ENCODE peak calls at places on chromosomes 13 and 19, in six cellular contexts. E is tibial nerve, Q is heart right ventricle, M is fibroblast of lung, P is GM23338, X is vagina. K is an unnamed sample. For H3K4me1, the result is how much of the 10 kb centered on the place peaks cover.

GRCh38 chr13:98214008-98214643 is 37.1 kb upstream of the RNF113B start:
- DNase-seq in E (no peak), Q (peak), M (peak), P (no peak), X (no peak), K (no peak)

GRCh38 chr19:13978306-13978705 is 26.0 kb downstream of the DCAF15 start:
- DNase-seq in E (peak), Q (peak), M (no peak), P (peak), X (no peak), K (no peak)

GRCh38 chr13:54913668-54914067 is 1885.1 kb downstream of the OLFM4 start:
- DNase-seq in E (no peak), Q (no peak), M (no peak), P (no peak), X (no peak), K (no peak)

GRCh38 chr13:98393873-98394272 is 183.0 kb downstream of the STK24 start:
- DNase-seq in E (no peak), Q (no peak), M (no peak), P (no peak), X (no peak), K (no peak)

GRCh38 chr13:33493672-33494365 is 208.3 kb upstream of the STARD13 start:
- DNase-seq in E (no peak), Q (no peak), M (peak), P (no peak), X (no peak), K (no peak)

GRCh38 chr19:14440049-14440448 is 6.9 kb downstream of the PKN1 start:
- DNase-seq in E (peak), Q (peak), M (no peak), P (peak), X (no peak), K (no peak)

GRCh38 chr19:18972301-18972831 is 31.3 kb upstream of the HOMER3 start:
- DNase-seq in E (no peak), Q (no peak), M (peak), P (no peak), X (no peak), K (no peak)

GRCh38 chr19:39631178-39631577 is 24.5 kb upstream of the LGALS16 start:
- DNase-seq in E (no peak), Q (no peak), M (no peak), P (peak), X (no peak), K (no peak)

GRCh38 chr13:41694902-41695301 is 237.6 kb downstream of the RGCC start:
- DNase-seq in E (peak), Q (peak), M (peak), P (no peak), X (no peak), K (peak)

GRCh38 chr19:54653181-54653809 is 9.5 kb upstream of the LILRB4 start:
- DNase-seq in E (no peak), Q (no peak), M (peak), P (peak), X (no peak), K (no peak)

GRCh38 chr19:793775-794174 is 3.5 kb upstream of the PTBP1 start:
- DNase-seq in E (no peak), Q (no peak), M (no peak), P (peak), X (no peak), K (no peak)

GRCh38 chr13:42532561-42533335 is 41.2 kb upstream of the TNFSF11 start:
- DNase-seq in E (no peak), Q (no peak), M (no peak), P (no peak), X (no peak), K (no peak)

GRCh38 chr19:29098863-29099481 is 114.0 kb downstream of the UQCRFS1 start:
- DNase-seq in E (peak), Q (peak), M (peak), P (no peak), X (peak), K (peak)

GRCh38 chr13:33052446-33052845 is 36.2 kb downstream of the KL start:
- DNase-seq in E (no peak), Q (no peak), M (peak), P (no peak), X (no peak), K (no peak)

GRCh38 chr19:18473003-18473705 is 35.2 kb upstream of the ISYNA1 start:
- DNase-seq in E (no peak), Q (no peak), M (no peak), P (no peak), X (no peak), K (no peak)

GRCh38 chr19:3838661-3839060 is 30.2 kb downstream of the ZFR2 start:
- DNase-seq in E (no peak), Q (no peak), M (no peak), P (no peak), X (no peak), K (no peak)

GRCh38 chr19:13262450-13262849 is 112.2 kb downstream of the IER2 start:
- DNase-seq in E (no peak), Q (no peak), M (peak), P (peak), X (no peak), K (no peak)

GRCh38 chr19:43618921-43619261 is 538 bp downstream of the ZNF428 start:
- DNase-seq in E (no peak), Q (no peak), M (no peak), P (no peak), X (no peak), K (no peak)

GRCh38 chr19:16368385-16369305 is 44.0 kb downstream of the KLF2 start:
- DNase-seq in E (no peak), Q (no peak), M (no peak), P (no peak), X (no peak), K (no peak)

GRCh38 chr19:33219261-33219812 is 6.3 kb downstream of the SLC7A10 start:
- DNase-seq in E (no peak), Q (no peak), M (peak), P (peak), X (no peak), K (no peak)

GRCh38 chr19:33220735-33221134 is 4.9 kb downstream of the SLC7A10 start:
- DNase-seq in E (no peak), Q (no peak), M (no peak), P (no peak), X (no peak), K (no peak)

GRCh38 chr19:33221641-33222040 is 4.0 kb downstream of the SLC7A10 start:
- DNase-seq in E (no peak), Q (no peak), M (peak), P (no peak), X (no peak), K (no peak)

GRCh38 chr19:33217881-33218280 is 7.8 kb downstream of the SLC7A10 start:
- DNase-seq in E (no peak), Q (no peak), M (no peak), P (no peak), X (no peak), K (no peak)

GRCh38 chr19:33220115-33220514 is 5.5 kb downstream of the SLC7A10 start:
- DNase-seq in E (no peak), Q (no peak), M (no peak), P (no peak), X (no peak), K (no peak)
- TF ChIP-seq CTCF in E (no peak), Q (no peak), M (no peak), P (no peak), X (no peak), K (no peak)

DNA sequence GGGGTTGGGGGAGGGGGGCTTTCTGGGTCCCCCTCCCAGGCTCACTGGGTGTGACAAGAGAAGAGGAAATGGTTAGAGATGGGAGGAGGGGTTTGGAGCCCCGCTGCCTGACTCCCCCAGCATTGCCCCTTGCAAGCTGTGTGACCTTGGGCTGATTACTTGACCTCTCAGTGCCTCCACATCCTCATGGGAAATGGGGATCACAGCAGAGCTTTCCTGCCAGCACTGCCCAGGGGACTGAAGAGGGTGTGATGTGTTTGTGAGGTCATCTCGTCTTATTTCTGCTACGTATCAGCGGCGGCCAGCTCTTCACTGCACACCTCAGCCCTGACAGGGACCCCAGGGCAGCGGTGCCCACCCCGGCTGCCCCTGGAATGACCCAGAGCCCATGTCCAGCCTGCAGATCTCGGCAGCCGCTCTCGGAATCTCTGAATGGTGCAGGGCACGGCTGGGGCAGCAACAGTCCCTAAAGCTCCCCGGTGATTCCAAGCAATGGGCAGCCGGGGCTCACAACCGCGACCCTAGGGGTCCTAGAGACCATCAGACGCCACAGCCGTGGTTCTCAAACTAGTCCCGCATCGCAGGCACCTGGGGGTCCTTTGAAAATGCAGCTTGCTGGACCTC is 8.4 kb downstream of the PNMA8B start:
- DNase-seq in E (no peak), Q (no peak), M (no peak), P (peak), X (no peak), K (no peak)
- H3K4me3 ChIP-seq in E (peak), Q (peak), M (peak), P (peak), X (peak), K (no peak)

DNA sequence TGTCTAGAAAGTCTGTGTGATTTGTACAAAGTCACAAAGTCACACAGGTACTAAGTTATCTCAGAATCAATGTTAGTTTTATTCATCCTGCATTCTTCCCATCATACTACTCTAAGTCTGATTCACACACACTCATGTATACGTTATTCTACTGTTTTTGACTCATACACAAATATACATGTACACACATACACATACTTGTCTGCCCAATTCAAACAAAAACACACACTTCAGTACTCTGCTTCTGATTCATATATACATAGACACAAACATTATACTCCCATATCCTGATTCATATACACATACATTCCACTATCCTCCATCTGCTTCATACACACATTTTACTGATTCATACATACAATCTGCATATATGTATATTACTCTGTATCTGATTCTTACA is 69.4 kb downstream of the KLF12 start:
- DNase-seq in E (no peak), Q (no peak), M (peak), P (no peak), X (no peak), K (no peak)
- H3K4me1 ChIP-seq in E (half or more), Q (under half), M (under half), P (under half), X (under half), K (under half)

GRCh38 chr13:49908637-49909036 is 27.5 kb downstream of the SPRYD7 start:
- DNase-seq in E (no peak), Q (no peak), M (no peak), P (peak), X (no peak), K (no peak)
- TF ChIP-seq CTCF in E (no peak), Q (no peak), M (no peak), P (peak), X (no peak), K (no peak)

GRCh38 chr13:79401259-79402071 is 4.6 kb downstream of the RBM26 start:
- DNase-seq in E (no peak), Q (no peak), M (no peak), P (no peak), X (no peak), K (no peak)

GRCh38 chr13:79402679-79403078 is 3.4 kb downstream of the RBM26 start:
- DNase-seq in E (no peak), Q (no peak), M (no peak), P (no peak), X (no peak), K (no peak)

GRCh38 chr13:79403113-79403512 is 2.9 kb downstream of the RBM26 start:
- DNase-seq in E (no peak), Q (no peak), M (no peak), P (no peak), X (no peak), K (no peak)

GRCh38 chr13:79404361-79404760 is 1.7 kb downstream of the RBM26 start:
- DNase-seq in E (no peak), Q (no peak), M (no peak), P (no peak), X (no peak), K (no peak)

GRCh38 chr13:79402074-79402635 is 3.9 kb downstream of the RBM26 start:
- DNase-seq in E (no peak), Q (no peak), M (no peak), P (no peak), X (no peak), K (no peak)
- H3K4me3 ChIP-seq in E (no peak), Q (no peak), M (no peak), P (peak), X (no peak), K (no peak)

GRCh38 chr13:112074139-112074710 is 7.3 kb downstream of the SOX1 start:
- DNase-seq in E (no peak), Q (no peak), M (no peak), P (no peak), X (no peak), K (no peak)
- H3K4me1 ChIP-seq in E (under half), Q (under half), M (under half), P (under half), X (under half), K (under half)

GRCh38 chr13:29524641-29525040 is 70.8 kb downstream of the SLC7A1 start:
- DNase-seq in E (no peak), Q (no peak), M (no peak), P (no peak), X (no peak), K (no peak)

GRCh38 chr13:29524176-29524575 is 71.3 kb downstream of the SLC7A1 start:
- DNase-seq in E (peak), Q (peak), M (no peak), P (no peak), X (no peak), K (no peak)

GRCh38 chr13:29521336-29521735 is 74.2 kb downstream of the SLC7A1 start:
- DNase-seq in E (no peak), Q (no peak), M (no peak), P (no peak), X (no peak), K (no peak)

GRCh38 chr13:29522044-29522685 is 73.3 kb downstream of the SLC7A1 start:
- DNase-seq in E (peak), Q (no peak), M (peak), P (no peak), X (no peak), K (no peak)

GRCh38 chr13:29523199-29523931 is 72.1 kb downstream of the SLC7A1 start:
- DNase-seq in E (peak), Q (peak), M (peak), P (no peak), X (no peak), K (no peak)
- TF ChIP-seq CTCF in E (no peak), Q (no peak), M (no peak), P (no peak), X (no peak), K (no peak)

K was measured in RWPE2.